ENCODE peak calls at places on chromosome 14, in eight cellular contexts. D is mammary epithelial cell; X is AG08396; O is globus pallidus; R is CD8-positive, alpha-beta memory T cell; K is pancreas; Q is H1; C is T47D. P is an unnamed sample.

GRCh38 chr14:79161576-79161975 is 991.4 kb downstream of the NRXN3 start:
- DNase-seq in O (no peak), D (peak), X (peak), C (peak), K (no peak), R (no peak), Q (peak), P (no peak)

GRCh38 chr14:22391908-22392307 is 197.1 kb downstream of the DAD1 start:
- DNase-seq in Q (no peak), X (peak), C (peak), R (no peak), K (peak), D (peak), O (peak), P (no peak)

GRCh38 chr14:90541076-90541634 is 144.3 kb downstream of the CALM1 start:
- DNase-seq in C (no peak), X (no peak), D (no peak), K (no peak), Q (no peak), O (no peak), R (peak), P (no peak)

GRCh38 chr14:56208520-56208919 is 90.3 kb downstream of the PELI2 start:
- DNase-seq in K (no peak), D (no peak), Q (no peak), C (no peak), X (no peak), O (no peak), R (no peak), P (no peak)

GRCh38 chr14:84234281-84234680 is 1295.7 kb upstream of the FLRT2 start:
- DNase-seq in D (no peak), Q (no peak), K (no peak), R (no peak), O (no peak), C (no peak), X (no peak), P (no peak)

GRCh38 chr14:78152246-78153068 is 17.7 kb upstream of the NRXN3 start:
- DNase-seq in D (no peak), C (no peak), O (no peak), K (no peak), R (no peak), X (no peak), Q (no peak), P (no peak)

GRCh38 chr14:93546642-93547041 is 115.9 kb downstream of the UNC79 start:
- DNase-seq in C (no peak), D (no peak), K (no peak), O (no peak), Q (no peak), X (no peak), R (no peak), P (no peak)

GRCh38 chr14:54579606-54580005 is 12.7 kb downstream of the SAMD4A start:
- DNase-seq in D (no peak), R (no peak), X (peak), C (no peak), O (no peak), K (no peak), Q (no peak), P (no peak)

GRCh38 chr14:74858022-74858421 is 17.9 kb downstream of the PROX2 start:
- DNase-seq in O (no peak), K (no peak), X (no peak), Q (no peak), R (no peak), C (no peak), D (no peak), P (no peak)

GRCh38 chr14:60861545-60862147 is 119.2 kb downstream of the TRMT5 start:
- DNase-seq in O (no peak), X (no peak), K (no peak), D (no peak), Q (no peak), R (no peak), C (no peak), P (no peak)

GRCh38 chr14:100708349-100709217 is 18.1 kb upstream of the DLK1 start:
- DNase-seq in D (no peak), R (no peak), C (peak), Q (peak), O (no peak), X (no peak), K (peak), P (no peak)

GRCh38 chr14:32211068-32211404 is 8.0 kb upstream of the RNU6-8 start:
- DNase-seq in X (no peak), K (no peak), Q (no peak), O (no peak), C (no peak), R (no peak), D (no peak), P (no peak)

GRCh38 chr14:38616959-38617358 is 361.1 kb upstream of the CLEC14A start:
- DNase-seq in C (no peak), R (no peak), D (no peak), O (peak), K (no peak), X (no peak), Q (no peak), P (no peak)

GRCh38 chr14:102125546-102125945 is 14.2 kb upstream of the WDR20 start:
- DNase-seq in Q (no peak), K (no peak), C (peak), X (no peak), R (no peak), D (no peak), O (no peak), P (no peak)

GRCh38 chr14:99192823-99193222 is 79.2 kb downstream of the BCL11B start:
- DNase-seq in X (no peak), C (no peak), D (no peak), O (no peak), K (no peak), Q (no peak), R (peak), P (no peak)

GRCh38 chr14:106844608-106845285 is 1318.4 kb downstream of the TMEM121 start:
- DNase-seq in D (peak), C (peak), R (peak), X (no peak), Q (no peak), K (peak), O (peak), P (peak)

P was measured in activated naive CD8-positive, alpha-beta T cell treated with anti-CD3 and anti-CD28 coated beads, Interleukin-2, amount 10 ng/mL, durations not matched to agents 7 days and 5 days.